ENCODE peak calls at places on chromosome 3, in four cellular contexts. P, G, S and O are unnamed samples.

GRCh38 chr3:142690613-142691012 is 33.2 kb upstream of the TRPC1 start:
- DNase-seq in P (no peak), G (no peak), S (no peak), O (no peak)

GRCh38 chr3:48595526-48596121 is 495 bp upstream of the COL7A1 start:
- DNase-seq in P (no peak), G (no peak), S (peak; percentile 59), O (peak; percentile 73)

GRCh38 chr3:172324591-172325203 is 123.6 kb downstream of the GHSR start:
- DNase-seq in P (no peak), G (no peak), S (no peak), O (no peak)

GRCh38 chr3:7875858-7876442 is 625.7 kb upstream of the LMCD1 start:
- DNase-seq in P (no peak), G (no peak), S (peak; percentile 65), O (no peak)

GRCh38 chr3:152518346-152518745 is 249.6 kb downstream of the MBNL1 start:
- DNase-seq in P (no peak), G (no peak), S (no peak), O (no peak)

GRCh38 chr3:169667380-169667671 is 3.8 kb upstream of the MECOM start:
- DNase-seq in P (no peak), G (no peak), S (no peak), O (no peak)

GRCh38 chr3:136659253-136659652 is 92.9 kb downstream of the STAG1 start:
- DNase-seq in P (no peak), G (no peak), S (peak; percentile 77), O (no peak)

GRCh38 chr3:132641837-132642538 is 17.6 kb downstream of the ACAD11 start:
- DNase-seq in P (no peak), G (no peak), S (peak; percentile 77), O (no peak)

GRCh38 chr3:45580142-45580541 is 14.4 kb upstream of the LIMD1 start:
- DNase-seq in P (no peak), G (no peak), S (no peak), O (no peak)

GRCh38 chr3:32239638-32240550 is 1.4 kb downstream of the CMTM8 start:
- DNase-seq in P (no peak), G (peak; percentile 44), S (peak; percentile 57), O (no peak)

GRCh38 chr3:51945926-51946500 is 3.9 kb downstream of the PARP3 start:
- DNase-seq in P (no peak), G (no peak), S (no peak), O (no peak)

GRCh38 chr3:180744226-180744625 is 64.9 kb upstream of the CCDC39 start:
- DNase-seq in P (no peak), G (no peak), S (no peak), O (no peak)

GRCh38 chr3:153138267-153139210 is 23.5 kb upstream of the RAP2B start:
- DNase-seq in P (no peak), G (no peak), S (peak; percentile 91), O (peak; percentile 85)

GRCh38 chr3:51961011-51961410 is 5.8 kb downstream of the GPR62 start:
- DNase-seq in P (no peak), G (no peak), S (no peak), O (no peak)

GRCh38 chr3:54432975-54433374 is 310.6 kb downstream of the CACNA2D3 start:
- DNase-seq in P (no peak), G (no peak), S (no peak), O (no peak)

GRCh38 chr3:54427951-54428871 is 305.9 kb downstream of the CACNA2D3 start:
- DNase-seq in P (no peak), G (peak; percentile 68), S (peak; percentile 82), O (no peak)

GRCh38 chr3:54424283-54424682 is 301.9 kb downstream of the CACNA2D3 start:
- DNase-seq in P (no peak), G (no peak), S (no peak), O (no peak)

GRCh38 chr3:54426431-54426830 is 304.1 kb downstream of the CACNA2D3 start:
- DNase-seq in P (no peak), G (no peak), S (no peak), O (no peak)

GRCh38 chr3:54427501-54427900 is 305.1 kb downstream of the CACNA2D3 start:
- DNase-seq in P (no peak), G (no peak), S (no peak), O (no peak)
- TF ChIP-seq CTCF in P (no peak), G (no peak), S (no peak), O (no peak)

GRCh38 chr3:37125195-37125594 is 49.2 kb downstream of the LRRFIP2 start:
- DNase-seq in P (no peak), G (no peak), S (no peak), O (no peak)
- TF ChIP-seq CTCF in P (no peak), G (no peak), S (no peak), O (no peak)

DNA sequence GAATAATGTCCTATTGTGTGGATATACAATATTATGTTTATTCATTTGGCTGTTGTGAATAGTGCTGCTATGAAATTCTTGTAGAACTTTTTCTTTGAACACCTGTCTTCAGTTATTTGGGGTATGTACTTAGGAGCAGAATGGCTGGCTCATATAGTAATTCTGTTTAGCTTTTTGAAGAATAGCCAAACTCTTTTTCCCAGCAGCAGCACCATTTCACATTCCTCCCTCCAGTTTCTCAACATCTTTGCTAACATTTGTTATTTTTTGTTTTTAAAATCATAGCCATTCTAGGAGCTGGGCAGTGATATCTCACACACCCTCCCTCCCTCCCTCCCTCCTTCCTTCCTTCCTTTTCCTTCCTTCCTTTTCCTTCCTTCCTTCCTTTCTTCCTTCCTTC is 39.7 kb downstream of the LSM3 start:
- DNase-seq in P (no peak), G (no peak), S (no peak), O (no peak)
- TF ChIP-seq CTCF in P (no peak), G (no peak), S (no peak), O (no peak)

GRCh38 chr3:147313513-147313912 is 92.8 kb downstream of the ZIC4 start:
- DNase-seq in P (no peak), G (no peak), S (no peak), O (no peak)

DNA sequence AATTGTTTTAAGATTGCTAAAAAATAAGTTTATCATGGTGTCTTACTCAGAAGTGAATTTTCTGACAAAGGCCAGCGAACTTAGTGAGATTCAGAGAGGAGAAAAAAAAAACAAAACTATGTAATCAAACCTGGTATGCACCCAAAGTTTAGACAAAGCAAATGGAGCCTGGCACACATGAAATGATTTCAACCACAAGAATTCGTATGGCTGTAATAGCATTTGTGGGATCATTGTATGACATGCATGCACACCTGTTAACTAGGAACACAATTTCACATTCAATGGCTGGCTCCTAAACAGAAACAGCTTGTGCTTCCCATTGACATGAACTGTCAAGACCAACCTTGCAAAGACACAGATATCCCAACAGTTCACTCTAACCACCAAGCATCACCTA is 94.6 kb downstream of the ZIC4 start:
- DNase-seq in P (no peak), G (no peak), S (no peak), O (no peak)
- TF ChIP-seq CTCF in P (no peak), G (no peak), S (no peak), O (no peak)

GRCh38 chr3:119808244-119808643 is 26.3 kb downstream of the NR1I2 start:
- DNase-seq in P (no peak), G (no peak), S (no peak), O (no peak)
- TF ChIP-seq CTCF in P (no peak), G (no peak), S (no peak), O (no peak)

DNA sequence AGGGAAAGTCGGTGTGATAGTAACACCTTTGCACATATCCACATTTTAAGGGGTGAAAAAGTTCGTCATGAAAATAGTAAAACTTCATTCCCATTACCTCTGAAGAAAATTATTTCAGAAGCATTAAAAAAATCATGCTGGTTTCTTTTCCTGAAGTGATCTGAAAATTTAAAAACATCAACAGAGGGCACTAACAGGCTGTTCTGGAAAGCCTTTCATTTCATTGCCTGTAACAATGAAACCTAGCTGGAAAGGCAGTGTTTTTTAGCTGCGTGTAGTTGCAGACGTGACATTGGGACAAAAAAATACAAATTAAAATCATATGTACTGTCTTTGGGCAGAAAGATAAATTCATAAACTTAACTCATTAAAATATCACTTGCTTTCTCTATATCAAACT is 993.8 kb downstream of the GBE1 start:
- DNase-seq in P (no peak), G (no peak), S (peak; percentile 2), O (no peak)
- TF ChIP-seq CTCF in P (no peak), G (no peak), S (no peak), O (no peak)

GRCh38 chr3:125916376-125916978 is 52.5 kb upstream of the ROPN1B start:
- DNase-seq in P (peak; percentile 96), G (no peak), S (peak; percentile 98), O (no peak)
- TF ChIP-seq CTCF in P (no peak), G (no peak), S (peak; percentile 20), O (peak; percentile 14)